ENCODE peak calls at places on chromosomes 1 and 21, in six cellular contexts. A is mesothelial cell of epicardium; S is psoas muscle; O is activated naive CD8-positive, alpha-beta T cell treated with anti-CD3 and anti-CD28 coated beads, Interleukin-2, amount 50 U/mL, for 24 hours; B is NCI-H1694; G is stimulated activated CD4-positive, alpha-beta T cell treated with anti-CD3 and anti-CD28 coated beads, Interleukin-15, amount 100 ng/mL, for 1 hour. X is an unnamed sample.

GRCh38 chr1:179353546-179353945 is 12.2 kb upstream of the AXDND1 start:
- DNase-seq in A (no peak), S (no peak), O (no peak), B (no peak), G (no peak), X (no peak)

GRCh38 chr21:39141502-39141901 is 41.7 kb downstream of the PSMG1 start:
- DNase-seq in A (no peak), S (no peak), O (no peak), B (peak), G (no peak), X (no peak)

GRCh38 chr1:159076753-159077656 is at the start of gene AIM2:
- DNase-seq in A (no peak), S (no peak), O (peak), B (no peak), G (peak), X (no peak)

GRCh38 chr1:94544706-94545490 is 3.3 kb upstream of the F3 start:
- DNase-seq in A (no peak), S (no peak), O (no peak), B (no peak), G (no peak), X (no peak)

GRCh38 chr1:241837901-241838300 is 10.1 kb upstream of the EXO1 start:
- DNase-seq in A (no peak), S (no peak), O (no peak), B (no peak), G (no peak), X (no peak)

GRCh38 chr1:64074767-64075166 is 128.7 kb upstream of the UBE2U start:
- DNase-seq in A (no peak), S (no peak), O (no peak), B (no peak), G (no peak), X (no peak)

GRCh38 chr1:78672428-78672827 is 22.8 kb downstream of the IFI44 start:
- DNase-seq in A (no peak), S (no peak), O (no peak), B (no peak), G (no peak), X (no peak)

GRCh38 chr1:98398649-98399048 is 262.9 kb upstream of the SNX7 start:
- DNase-seq in A (no peak), S (no peak), O (no peak), B (no peak), G (no peak), X (no peak)

GRCh38 chr1:244173765-244174164 is 122.7 kb downstream of the ZBTB18 start:
- DNase-seq in A (no peak), S (no peak), O (no peak), B (no peak), G (no peak), X (no peak)

GRCh38 chr1:208997726-208998312 is 585.7 kb upstream of the CAMK1G start:
- DNase-seq in A (no peak), S (no peak), O (no peak), B (no peak), G (no peak), X (no peak)

GRCh38 chr1:76083189-76083588 is 8.6 kb downstream of the ST6GALNAC3 start:
- DNase-seq in A (no peak), S (no peak), O (no peak), B (no peak), G (no peak), X (peak)

GRCh38 chr1:41682149-41682548 is 197.7 kb upstream of the EDN2 start:
- DNase-seq in A (no peak), S (no peak), O (no peak), B (no peak), G (no peak), X (no peak)

GRCh38 chr1:165631403-165632151 is 543 bp downstream of the MGST3 start:
- DNase-seq in A (peak), S (peak), O (peak), B (no peak), G (peak), X (peak)

GRCh38 chr1:72635719-72636118 is 353.4 kb upstream of the NEGR1 start:
- DNase-seq in A (no peak), S (no peak), O (no peak), B (no peak), G (no peak), X (no peak)

GRCh38 chr21:38293765-38294164 is 37.0 kb downstream of the KCNJ15 start:
- DNase-seq in A (no peak), S (no peak), O (no peak), B (no peak), G (no peak), X (no peak)

GRCh38 chr1:19635646-19636045 is 8.5 kb upstream of the NBL1 start:
- DNase-seq in A (no peak), S (no peak), O (no peak), B (no peak), G (no peak), X (no peak)

GRCh38 chr1:182122265-182122664 is 60.8 kb upstream of the ZNF648 start:
- DNase-seq in A (no peak), S (no peak), O (no peak), B (no peak), G (no peak), X (no peak)

GRCh38 chr1:32240140-32240951 is 6.7 kb upstream of the FAM167B start:
- DNase-seq in A (peak), S (peak), O (peak), B (peak), G (peak), X (peak)

X was measured in hippocampal formation.